ENCODE peak calls at places on chromosome 3, in seven cellular contexts. L, E, M, B, Q, N and T are unnamed samples.

GRCh38 chr3:179589143-179589542 is 15.3 kb downstream of the MRPL47 start:
- DNase-seq in B (no peak), E (peak; percentile 24), L (no peak), M (no peak), Q (no peak), N (peak; percentile 17), T (no peak)

GRCh38 chr3:143661677-143662076 is 186.6 kb downstream of the SLC9A9 start:
- DNase-seq in N (no peak), M (no peak), E (no peak), Q (no peak), B (no peak), L (no peak), T (no peak)

GRCh38 chr3:188779537-188779936 is 392.2 kb upstream of the TPRG1 start:
- DNase-seq in N (no peak), B (no peak), L (no peak), M (no peak), E (peak; percentile 27), Q (no peak), T (no peak)

GRCh38 chr3:109382573-109382972 is 45.2 kb upstream of the DPPA4 start:
- DNase-seq in B (no peak), M (no peak), N (no peak), L (no peak), E (no peak), Q (no peak), T (no peak)

GRCh38 chr3:143847787-143848631 is at the start of gene SLC9A9:
- DNase-seq in B (peak; percentile 15), N (peak; percentile 84), E (peak; percentile 79), Q (peak; percentile 45), M (no peak), L (no peak), T (peak; percentile 51)

GRCh38 chr3:37447732-37448131 is 273.4 kb upstream of the LRRFIP2 start:
- DNase-seq in Q (no peak), N (no peak), B (no peak), L (no peak), M (no peak), E (no peak), T (no peak)

GRCh38 chr3:156382458-156383346 is 172.2 kb downstream of the SSR3 start:
- DNase-seq in E (no peak), Q (peak; percentile 76), L (peak; percentile 80), N (peak; percentile 56), M (no peak), B (no peak), T (no peak)

GRCh38 chr3:8713901-8714759 is 19.5 kb upstream of the CAV3 start:
- DNase-seq in Q (no peak), B (no peak), E (no peak), N (peak; percentile 15), M (no peak), L (peak; percentile 67), T (no peak)

GRCh38 chr3:66797916-66798560 is 200.1 kb upstream of the KBTBD8 start:
- DNase-seq in E (peak; percentile 67), L (peak; percentile 77), M (peak; percentile 24), B (peak; percentile 29), Q (no peak), N (no peak), T (no peak)

GRCh38 chr3:177195242-177195940 is 1.9 kb downstream of the TBL1XR1 start:
- DNase-seq in Q (peak; percentile 58), M (no peak), B (no peak), E (peak; percentile 62), L (no peak), N (peak; percentile 43), T (no peak)

GRCh38 chr3:98532275-98532637 is 478 bp downstream of the GPR15 start:
- DNase-seq in L (no peak), M (no peak), E (no peak), N (peak; percentile 75), Q (no peak), B (no peak), T (no peak)

GRCh38 chr3:64464955-64465354 is 222.8 kb downstream of the ADAMTS9 start:
- DNase-seq in Q (no peak), M (no peak), E (no peak), B (no peak), N (no peak), L (no peak), T (no peak)

GRCh38 chr3:99249627-99250026 is 348.1 kb upstream of the DCBLD2 start:
- DNase-seq in B (no peak), N (no peak), E (peak; percentile 80), L (no peak), Q (no peak), M (no peak), T (no peak)

GRCh38 chr3:95645291-95645690 is 1169.1 kb upstream of the EPHA6 start:
- DNase-seq in M (no peak), N (no peak), E (no peak), L (no peak), B (no peak), Q (no peak), T (no peak)

GRCh38 chr3:80668600-80669281 is 900.9 kb upstream of the ROBO1 start:
- DNase-seq in B (no peak), N (no peak), Q (no peak), L (no peak), E (no peak), M (no peak), T (no peak)

GRCh38 chr3:134543113-134543512 is 57.3 kb downstream of the CEP63 start:
- DNase-seq in N (no peak), L (no peak), E (no peak), B (no peak), M (no peak), Q (no peak), T (no peak)

GRCh38 chr3:26712211-26713026 is 89.8 kb downstream of the LRRC3B start:
- DNase-seq in M (no peak), Q (peak; percentile 49), B (no peak), L (peak; percentile 45), N (peak; percentile 39), E (peak; percentile 1), T (no peak)

GRCh38 chr3:112634786-112635541 is 6.0 kb downstream of the CCDC80 start:
- DNase-seq in L (no peak), E (no peak), Q (no peak), B (no peak), M (no peak), N (no peak), T (no peak)

GRCh38 chr3:150793641-150794040 is 30.7 kb upstream of the SIAH2 start:
- DNase-seq in M (no peak), B (no peak), E (no peak), Q (no peak), L (no peak), N (no peak), T (no peak)

GRCh38 chr3:147400999-147401398 is 5.3 kb downstream of the ZIC4 start:
- DNase-seq in B (no peak), L (peak; percentile 26), Q (no peak), N (no peak), M (no peak), E (no peak), T (no peak)

GRCh38 chr3:126915015-126915414 is 67.9 kb upstream of the PLXNA1 start:
- DNase-seq in Q (no peak), N (no peak), M (no peak), E (no peak), B (no peak), L (no peak), T (no peak)

GRCh38 chr3:132659000-132659369 is 624 bp downstream of the ACAD11 start:
- DNase-seq in B (no peak), N (no peak), E (no peak), Q (no peak), L (no peak), M (no peak), T (no peak)

GRCh38 chr3:177744873-177745646 is 547.8 kb upstream of the TBL1XR1 start:
- DNase-seq in B (no peak), M (no peak), E (peak; percentile 97), N (no peak), L (no peak), Q (peak; percentile 21), T (no peak)

GRCh38 chr3:136818851-136819783 is at the start of gene SLC35G2:
- DNase-seq in L (peak; percentile 83), E (peak; percentile 82), N (peak; percentile 18), B (peak; percentile 54), Q (peak; percentile 49), M (peak; percentile 65), T (no peak)

DNA sequence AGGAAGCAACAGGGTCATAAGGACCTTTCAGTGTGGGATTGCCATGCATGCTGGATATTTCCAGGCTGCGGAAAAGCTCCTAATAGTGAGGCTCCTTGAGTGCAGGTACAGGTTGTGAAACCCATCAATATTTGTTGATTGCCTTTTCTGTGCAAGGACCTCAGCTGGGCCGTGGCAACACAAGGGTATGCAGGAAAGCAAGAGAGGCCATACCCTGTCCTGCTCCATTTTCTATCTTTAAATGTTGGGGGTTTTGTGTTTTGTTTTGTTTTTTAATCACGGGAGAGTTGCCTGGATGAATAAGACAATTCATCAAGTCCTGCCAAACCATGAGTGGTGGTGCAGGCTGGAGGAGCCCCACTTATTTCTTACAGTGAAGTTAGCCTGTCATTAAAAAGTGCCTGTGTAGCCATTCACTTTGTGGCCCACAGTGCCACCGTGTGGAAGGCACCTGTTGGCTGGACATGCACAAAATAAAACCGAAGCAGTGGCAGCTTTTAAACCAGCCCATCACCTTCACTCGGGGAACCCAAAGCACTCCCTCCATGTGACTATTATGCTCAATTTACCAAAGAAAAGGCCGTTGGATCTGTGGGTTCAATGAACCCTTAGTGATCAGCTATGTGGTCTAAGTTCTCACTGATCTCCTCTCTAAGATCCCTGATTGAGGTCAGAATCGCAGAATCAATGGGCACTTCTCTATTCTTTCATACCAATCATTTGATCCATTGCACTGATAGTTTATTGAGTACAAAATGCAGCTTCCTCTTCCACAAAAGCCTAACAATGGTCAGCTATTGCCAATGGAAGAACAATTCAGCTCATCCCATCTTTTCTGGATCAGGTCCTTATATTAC is 42.2 kb downstream of the CLDN18 start:
- DNase-seq in M (no peak), L (no peak), B (no peak), Q (peak; percentile 60), E (peak; percentile 45), N (peak; percentile 82), T (no peak)
- TF ChIP-seq CTCF in M (no peak), L (peak; percentile 74), B (peak; percentile 53), Q (peak; percentile 79), E (peak; percentile 80), N (peak; percentile 90), T (peak; percentile 72)

GRCh38 chr3:146382386-146382785 is 87.0 kb downstream of the PLSCR2 start:
- DNase-seq in Q (peak; percentile 61), N (no peak), L (no peak), B (no peak), M (no peak), E (peak; percentile 27), T (no peak)
- TF ChIP-seq CTCF in Q (peak; percentile 58), N (no peak), L (peak; percentile 52), B (no peak), M (no peak), E (peak; percentile 48), T (peak; percentile 35)

GRCh38 chr3:17195856-17196604 is 311.3 kb downstream of the PLCL2 start:
- DNase-seq in L (no peak), M (no peak), N (peak; percentile 78), B (no peak), E (peak; percentile 25), Q (peak; percentile 12), T (no peak)
- TF ChIP-seq CTCF in L (peak; percentile 10), M (no peak), N (peak; percentile 12), B (peak; percentile 23), E (peak; percentile 43), Q (peak; percentile 19), T (peak; percentile 38)

DNA sequence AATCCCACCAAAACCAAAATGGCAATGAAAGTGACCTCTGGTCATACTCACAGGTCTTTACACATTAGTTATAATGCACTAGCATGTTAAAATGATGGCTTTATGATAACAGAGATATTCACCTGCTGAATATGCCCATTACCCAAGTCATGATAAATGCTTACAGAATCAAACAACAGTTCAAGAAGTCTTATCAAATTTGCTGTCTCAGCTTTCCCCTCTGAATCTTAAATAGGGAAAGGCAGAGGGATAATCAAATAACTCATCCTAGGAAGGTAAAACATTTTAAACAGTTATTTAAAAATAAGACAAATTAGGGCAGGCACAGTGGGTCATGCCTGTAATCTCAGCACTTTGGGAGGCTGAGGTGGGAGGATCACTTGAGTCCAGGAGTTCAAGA is 52.8 kb upstream of the CRBN start:
- DNase-seq in M (no peak), E (no peak), Q (no peak), N (no peak), L (no peak), B (no peak), T (no peak)
- TF ChIP-seq CTCF in M (no peak), E (no peak), Q (no peak), N (no peak), L (no peak), B (no peak), T (no peak)